ENCODE peak calls at places on chromosomes 16 and 17, in five cellular contexts. L is Panc1, U is SK-N-SH, W is GM23338, H is HCT116. R is an unnamed sample.

GRCh38 chr16:81937305-81938038 is 73.8 kb downstream of the SDR42E1 start:
- DNase-seq in L (no peak), H (no peak), U (no peak), W (no peak), R (no peak)

GRCh38 chr16:89723279-89724250 is 2.2 kb downstream of the ZNF276 start:
- DNase-seq in U (peak), W (no peak), H (no peak), L (no peak), R (no peak)

GRCh38 chr16:89052824-89053724 is 40.6 kb upstream of the ACSF3 start:
- DNase-seq in W (no peak), H (peak), L (no peak), U (peak), R (peak)

GRCh38 chr17:73357981-73358380 is 46.2 kb upstream of the CDC42EP4 start:
- DNase-seq in U (no peak), L (no peak), W (no peak), H (no peak), R (no peak)

GRCh38 chr17:60832206-60832605 is 154.6 kb downstream of the BCAS3 start:
- DNase-seq in W (no peak), H (no peak), U (peak), L (no peak), R (no peak)

GRCh38 chr16:22189473-22190168 is 16.5 kb upstream of the EEF2K start:
- DNase-seq in W (peak), U (peak), L (no peak), H (no peak), R (no peak)

GRCh38 chr17:32275060-32276042 is 9.7 kb downstream of the RHBDL3 start:
- DNase-seq in U (peak), H (peak), L (no peak), W (peak), R (peak)

GRCh38 chr17:44820631-44821196 is 9.4 kb downstream of the GJC1 start:
- DNase-seq in W (no peak), U (no peak), L (peak), H (peak), R (no peak)

GRCh38 chr16:87062569-87063442 is 254.4 kb downstream of the C16orf95 start:
- DNase-seq in H (peak), L (peak), W (peak), U (peak), R (peak)

GRCh38 chr17:77769215-77769614 is 189.3 kb upstream of the TNRC6C start:
- DNase-seq in U (no peak), L (no peak), W (no peak), H (no peak), R (no peak)

GRCh38 chr17:17515921-17516295 is 19.7 kb upstream of the RASD1 start:
- DNase-seq in W (no peak), H (no peak), U (no peak), L (no peak), R (no peak)

GRCh38 chr17:7391307-7391706 is 3.0 kb downstream of the PLSCR3 start:
- DNase-seq in H (no peak), W (no peak), L (no peak), U (no peak), R (no peak)

GRCh38 chr16:19991614-19992013 is 82.1 kb downstream of the GPR139 start:
- DNase-seq in U (no peak), L (no peak), H (no peak), W (peak), R (no peak)

GRCh38 chr17:12122091-12122490 is 101.4 kb downstream of the MAP2K4 start:
- DNase-seq in U (no peak), L (no peak), H (no peak), W (peak), R (no peak)

GRCh38 chr17:60577147-60577925 is 22.7 kb upstream of the PPM1D start:
- DNase-seq in W (peak), L (no peak), H (no peak), U (peak), R (no peak)

GRCh38 chr16:16934660-16935059 is 536.1 kb downstream of the XYLT1 start:
- DNase-seq in W (no peak), U (no peak), L (no peak), H (no peak), R (no peak)

GRCh38 chr17:64115043-64115698 is 14.8 kb downstream of the ERN1 start:
- DNase-seq in W (no peak), L (no peak), U (no peak), H (no peak), R (no peak)

GRCh38 chr16:84520778-84521770 is 16.6 kb upstream of the MEAK7 start:
- DNase-seq in L (no peak), U (no peak), W (no peak), H (no peak), R (no peak)

GRCh38 chr17:61397086-61397842 is 2.4 kb upstream of the TBX2 start:
- DNase-seq in H (no peak), L (no peak), W (peak), U (peak), R (no peak)

GRCh38 chr16:51321251-51321650 is 170.2 kb upstream of the SALL1 start:
- DNase-seq in H (no peak), L (no peak), W (no peak), U (no peak), R (no peak)

GRCh38 chr16:2752850-2753522 is 548 bp downstream of the SRRM2 start:
- DNase-seq in U (peak), W (peak), H (peak), L (no peak), R (peak)

GRCh38 chr16:88810868-88811599 is 694 bp downstream of the APRT start:
- DNase-seq in L (no peak), W (peak), U (peak), H (peak), R (peak)

GRCh38 chr16:65249768-65250167 is 127.9 kb upstream of the CDH11 start:
- DNase-seq in U (no peak), L (no peak), H (no peak), W (peak), R (no peak)

GRCh38 chr16:69796285-69797118 is 34.4 kb downstream of the WWP2 start:
- DNase-seq in W (peak), L (peak), H (peak), U (peak), R (no peak)
- TF ChIP-seq POLR2AphosphoS5 in W (no peak), L (no peak), H (no peak), U (no peak), R (no peak)

DNA sequence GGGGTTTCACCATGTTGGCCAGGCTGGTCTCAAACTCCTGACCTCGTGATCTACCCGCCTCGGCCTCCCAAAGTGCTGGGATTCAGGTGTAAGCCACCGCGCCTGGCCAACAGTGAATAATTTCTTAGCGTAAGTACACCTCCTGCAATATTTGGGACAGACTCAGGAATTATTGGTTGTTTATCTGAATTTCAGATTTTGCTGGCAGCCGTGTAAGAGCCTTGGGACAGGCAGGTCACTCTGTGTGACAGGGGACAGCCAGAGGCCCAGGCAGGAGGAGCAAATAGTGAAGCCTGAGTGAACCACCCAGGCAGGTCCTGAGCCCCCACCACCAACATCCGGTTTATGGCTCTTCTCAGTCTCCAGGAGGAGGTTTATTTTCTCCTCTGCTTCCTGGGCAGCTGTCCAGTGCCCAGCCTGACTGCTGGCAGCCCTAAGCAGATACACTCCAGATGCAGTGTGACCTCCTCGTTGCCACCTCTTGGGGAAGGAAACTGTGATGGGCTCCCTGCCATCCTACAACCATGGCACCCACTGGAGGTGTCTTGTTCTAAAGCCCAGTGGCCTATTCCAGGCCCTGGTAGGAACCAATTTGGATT is 26.2 kb upstream of the ADORA2B start:
- DNase-seq in U (no peak), L (no peak), W (no peak), H (no peak), R (no peak)
- TF ChIP-seq REST in U (no peak), L (no peak), W (no peak), H (no peak), R (no peak)

GRCh38 chr16:85821441-85821901 is 22.0 kb downstream of the COX4I1 start:
- DNase-seq in W (peak), L (no peak), H (peak), U (peak), R (no peak)
- TF ChIP-seq POLR2AphosphoS5 in W (no peak), L (no peak), H (no peak), U (no peak), R (no peak)

GRCh38 chr17:41063449-41063848 is 2.2 kb downstream of the KRTAP2-4 start:
- DNase-seq in U (no peak), L (no peak), H (no peak), W (no peak), R (no peak)

GRCh38 chr17:41061969-41062368 is 2.1 kb upstream of the KRTAP2-3 start:
- DNase-seq in W (no peak), L (no peak), U (no peak), H (no peak), R (no peak)

GRCh38 chr17:41065829-41066624 is at the start of gene KRTAP2-4:
- DNase-seq in W (no peak), L (no peak), H (peak), U (no peak), R (peak)

GRCh38 chr17:41067281-41067680 is 1.6 kb upstream of the KRTAP2-4 start:
- DNase-seq in L (no peak), U (no peak), H (no peak), W (no peak), R (no peak)

DNA sequence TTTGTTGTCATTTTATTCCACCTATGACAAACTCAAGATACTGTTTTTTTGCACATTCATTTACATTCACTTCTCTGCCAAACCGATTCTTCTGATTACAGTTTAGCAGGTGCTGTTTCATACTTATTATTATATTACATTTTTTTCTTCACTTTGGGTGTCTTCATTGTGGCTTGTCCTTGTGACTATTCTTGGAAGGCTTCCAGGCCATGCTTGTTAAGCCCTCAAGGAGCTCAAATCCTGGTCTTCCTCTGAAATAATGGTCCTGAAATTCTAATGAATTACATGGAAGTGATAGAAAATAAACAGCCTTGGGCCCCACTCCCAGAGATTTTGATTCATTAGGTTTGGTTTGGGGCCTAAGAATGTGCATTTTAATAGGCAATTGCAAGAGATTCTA is 1.4 kb downstream of the KRTAP2-4 start:
- DNase-seq in L (no peak), U (no peak), H (no peak), W (no peak), R (no peak)
- TF ChIP-seq REST in L (no peak), U (no peak), H (no peak), W (no peak), R (no peak)

GRCh38 chr16:10151718-10152117 is 30.5 kb downstream of the GRIN2A start:
- DNase-seq in W (no peak), L (no peak), H (no peak), U (no peak), R (no peak)
- TF ChIP-seq POLR2AphosphoS5 in W (no peak), L (no peak), H (no peak), U (no peak), R (no peak)

GRCh38 chr16:71428883-71429282 is 13.0 kb downstream of the TLE7 start:
- DNase-seq in W (no peak), U (no peak), L (no peak), H (no peak), R (no peak)
- TF ChIP-seq REST in W (no peak), U (no peak), L (no peak), H (no peak), R (no peak)

DNA sequence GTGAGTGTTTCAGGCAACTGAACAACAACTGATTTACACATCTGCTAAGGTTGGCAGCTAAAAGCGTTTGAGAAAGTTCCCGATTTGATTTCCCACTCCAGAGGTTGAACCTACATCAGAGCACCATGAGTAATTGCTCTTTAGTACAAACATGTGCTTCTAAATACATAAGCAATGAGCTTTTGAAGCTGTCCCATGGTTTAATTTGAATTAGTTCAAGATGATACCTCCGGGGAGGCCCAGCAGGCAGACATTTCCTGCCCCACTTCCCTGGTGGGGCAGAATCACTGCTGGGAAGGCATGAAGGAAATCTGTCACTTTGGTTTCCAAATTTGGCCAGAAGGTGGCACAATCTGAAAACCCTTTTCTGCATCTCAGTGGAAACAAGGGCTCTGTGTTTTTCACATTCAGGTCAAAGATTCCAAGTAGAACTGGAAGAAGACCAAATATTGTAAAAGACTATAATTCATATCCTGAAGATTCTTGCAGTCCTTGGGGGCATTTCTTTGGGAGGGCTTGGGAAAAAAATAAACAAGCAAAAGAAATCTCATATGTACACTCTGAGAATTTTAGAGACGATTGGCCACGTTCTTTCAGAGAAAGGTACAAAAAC is 176.2 kb upstream of the FAM20A start:
- DNase-seq in U (peak), W (peak), H (peak), L (peak), R (no peak)
- TF ChIP-seq POLR2AphosphoS5 in U (no peak), W (no peak), H (no peak), L (no peak), R (no peak)

GRCh38 chr16:72401079-72401361 is 229.1 kb upstream of the PMFBP1 start:
- DNase-seq in L (no peak), U (no peak), H (no peak), W (no peak), R (no peak)

GRCh38 chr16:72400257-72401078 is 228.5 kb upstream of the PMFBP1 start:
- DNase-seq in W (peak), H (peak), L (peak), U (peak), R (peak)

GRCh38 chr16:72404299-72404698 is 232.3 kb upstream of the PMFBP1 start:
- DNase-seq in U (no peak), L (no peak), H (no peak), W (no peak), R (no peak)

GRCh38 chr16:72409428-72409827 is 237.5 kb upstream of the PMFBP1 start:
- DNase-seq in L (no peak), W (peak), H (no peak), U (no peak), R (no peak)

DNA sequence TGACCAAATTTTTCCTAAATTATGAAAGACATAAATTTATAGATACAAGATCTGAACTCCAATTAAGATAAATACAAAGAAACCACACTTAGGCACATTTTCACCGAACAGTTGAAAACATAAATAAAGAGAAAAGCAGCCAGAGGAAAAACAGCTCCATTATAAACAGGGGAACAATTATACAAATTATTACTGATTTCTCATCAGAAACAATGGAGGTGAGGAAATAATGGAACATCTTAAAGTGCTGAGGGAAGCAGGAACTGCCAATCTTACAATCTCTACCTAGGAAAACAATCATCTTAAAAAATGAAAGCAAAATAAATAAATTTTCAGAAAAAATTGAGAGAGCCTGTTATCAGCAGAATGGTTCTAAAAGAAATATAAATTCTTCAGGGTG is 234.4 kb upstream of the PMFBP1 start:
- DNase-seq in H (no peak), U (no peak), L (no peak), W (no peak), R (no peak)
- TF ChIP-seq REST in H (no peak), U (no peak), L (no peak), W (no peak), R (no peak)

GRCh38 chr16:15482068-15482747 is 47.8 kb downstream of the BMERB1 start:
- DNase-seq in L (peak), U (peak), H (peak), W (peak), R (no peak)
- TF ChIP-seq POLR2AphosphoS5 in L (no peak), U (no peak), H (peak), W (no peak), R (no peak)

GRCh38 chr16:48497932-48498760 is 111.8 kb downstream of the N4BP1 start:
- DNase-seq in U (no peak), W (no peak), L (no peak), H (no peak), R (no peak)
- TF ChIP-seq REST in U (no peak), W (no peak), L (no peak), H (no peak), R (no peak)

R was measured in HL-60.